ENCODE peak calls at places on chromosomes 16 and 17, in four cellular contexts. N is H54, Q is A549, S is body of pancreas. E is an unnamed sample.

GRCh38 chr17:73064084-73064938 is 28.2 kb downstream of the SLC39A11 start:
- DNase-seq in Q (no peak), N (no peak), S (peak), E (no peak)

GRCh38 chr17:49349535-49349934 is 12.5 kb downstream of the ZNF652 start:
- DNase-seq in N (no peak), Q (no peak), S (no peak), E (no peak)

GRCh38 chr17:18877104-18877503 is 19.2 kb downstream of the PRPSAP2 start:
- DNase-seq in Q (peak), S (no peak), N (peak), E (no peak)

GRCh38 chr17:77763575-77763974 is 194.9 kb upstream of the TNRC6C start:
- DNase-seq in Q (no peak), N (no peak), S (no peak), E (no peak)

GRCh38 chr17:63928966-63929695 is 3.0 kb downstream of the CD79B start:
- DNase-seq in Q (no peak), S (no peak), N (no peak), E (peak)

GRCh38 chr16:1771864-1772361 is 570 bp upstream of the NME3 start:
- DNase-seq in S (no peak), N (no peak), Q (no peak), E (no peak)

GRCh38 chr17:8087942-8088230 is 370 bp upstream of the ALOX12B start:
- DNase-seq in Q (no peak), S (no peak), N (no peak), E (no peak)

GRCh38 chr16:15055141-15056053 is 477 bp downstream of the NTAN1 start:
- DNase-seq in S (peak), Q (peak), N (peak), E (peak)

GRCh38 chr17:48646183-48647102 is 20.3 kb upstream of the HOXB9 start:
- DNase-seq in S (no peak), N (no peak), Q (peak), E (no peak)

GRCh38 chr16:19375561-19376158 is 42.0 kb upstream of the TMC5 start:
- DNase-seq in S (peak), Q (peak), N (peak), E (peak)

GRCh38 chr17:63407741-63408330 is 38.3 kb downstream of the CYB561 start:
- DNase-seq in S (no peak), N (no peak), Q (no peak), E (no peak)

GRCh38 chr16:28010671-28011070 is 52.8 kb downstream of the GSG1L start:
- DNase-seq in S (no peak), Q (no peak), N (no peak), E (no peak)

GRCh38 chr17:4950075-4950756 is 703 bp upstream of the ENO3 start:
- DNase-seq in N (no peak), S (peak), Q (peak), E (peak)

GRCh38 chr16:88957887-88958577 is 19.0 kb downstream of the CBFA2T3 start:
- DNase-seq in S (no peak), Q (no peak), N (no peak), E (no peak)

GRCh38 chr16:23742761-23743160 is 12.1 kb upstream of the CHP2 start:
- DNase-seq in S (no peak), N (no peak), Q (no peak), E (no peak)

GRCh38 chr17:6843241-6843890 is 11.8 kb upstream of the TEKT1 start:
- DNase-seq in Q (peak), S (no peak), N (no peak), E (no peak)

GRCh38 chr17:80647746-80648145 is 103.1 kb downstream of the RPTOR start:
- DNase-seq in Q (no peak), S (no peak), N (peak), E (no peak)

GRCh38 chr17:36690190-36690589 is 88.8 kb downstream of the MRM1 start:
- DNase-seq in Q (no peak), N (no peak), S (no peak), E (no peak)

GRCh38 chr17:74738051-74738996 is 1.3 kb downstream of the RAB37 start:
- DNase-seq in S (no peak), N (no peak), Q (peak), E (peak)

GRCh38 chr17:4475463-4475862 is 23.2 kb upstream of the SPNS2 start:
- DNase-seq in S (no peak), N (no peak), Q (no peak), E (no peak)

GRCh38 chr17:49218941-49219913 is 8.7 kb downstream of the ABI3 start:
- DNase-seq in N (no peak), S (no peak), Q (no peak), E (peak)

GRCh38 chr17:55149485-55149884 is 115.3 kb upstream of the HLF start:
- DNase-seq in Q (no peak), S (peak), N (no peak), E (no peak)

GRCh38 chr16:10969615-10970014 is 25.3 kb downstream of the CLEC16A start:
- DNase-seq in Q (no peak), S (no peak), N (no peak), E (no peak)

GRCh38 chr16:53518550-53519416 is 15.8 kb upstream of the AKTIP start:
- DNase-seq in N (no peak), S (no peak), Q (no peak), E (no peak)

GRCh38 chr17:17685775-17686291 is 4.6 kb downstream of the RAI1 start:
- DNase-seq in N (peak), S (no peak), Q (peak), E (peak)

GRCh38 chr17:8459109-8459508 is 23.4 kb downstream of the NDEL1 start:
- DNase-seq in Q (no peak), S (no peak), N (no peak), E (no peak)

GRCh38 chr16:728131-728889 is 1.4 kb downstream of the HAGHL start:
- DNase-seq in Q (peak), N (peak), S (no peak), E (peak)

GRCh38 chr17:78607061-78607460 is 29.9 kb upstream of the DNAH17 start:
- DNase-seq in Q (no peak), S (no peak), N (no peak), E (no peak)

GRCh38 chr17:29518359-29518758 is 48.5 kb downstream of the ABHD15 start:
- DNase-seq in S (no peak), Q (no peak), N (no peak), E (no peak)

GRCh38 chr17:72121164-72122001 is 563 bp downstream of the SOX9 start:
- DNase-seq in Q (peak), S (peak), N (peak), E (peak)

GRCh38 chr16:30092373-30093010 is 768 bp upstream of the TBX6 start:
- DNase-seq in Q (peak), N (no peak), S (peak), E (peak)

GRCh38 chr16:59021751-59022150 is 287.6 kb upstream of the GOT2 start:
- DNase-seq in S (no peak), Q (peak), N (no peak), E (no peak)

GRCh38 chr16:78987676-78988075 is 612.9 kb downstream of the MAF start:
- DNase-seq in N (no peak), S (no peak), Q (no peak), E (no peak)

GRCh38 chr16:11262915-11263314 is 6.2 kb downstream of the TNP2 start:
- DNase-seq in Q (no peak), N (no peak), S (no peak), E (no peak)

GRCh38 chr16:86033971-86034370 is 135.0 kb downstream of the IRF8 start:
- DNase-seq in S (no peak), Q (no peak), N (no peak), E (no peak)

GRCh38 chr17:39668141-39668924 is at the start of gene PNMT:
- DNase-seq in Q (peak), S (peak), N (no peak), E (peak)

GRCh38 chr16:84514874-84515835 is 10.7 kb upstream of the MEAK7 start:
- DNase-seq in N (no peak), Q (no peak), S (no peak), E (no peak)
- TF ChIP-seq POLR2A in N (no peak), Q (no peak), S (no peak), E (no peak)

GRCh38 chr17:75753193-75753513 is 11.8 kb downstream of the GALK1 start:
- DNase-seq in Q (no peak), S (no peak), N (no peak), E (no peak)

GRCh38 chr17:75752405-75753192 is 12.4 kb downstream of the GALK1 start:
- DNase-seq in Q (no peak), N (no peak), S (no peak), E (no peak)

GRCh38 chr17:75754378-75755204 is 10.4 kb downstream of the GALK1 start:
- DNase-seq in Q (no peak), N (no peak), S (no peak), E (no peak)

GRCh38 chr17:75755205-75755901 is 9.6 kb downstream of the GALK1 start:
- DNase-seq in Q (peak), N (peak), S (no peak), E (peak)

DNA sequence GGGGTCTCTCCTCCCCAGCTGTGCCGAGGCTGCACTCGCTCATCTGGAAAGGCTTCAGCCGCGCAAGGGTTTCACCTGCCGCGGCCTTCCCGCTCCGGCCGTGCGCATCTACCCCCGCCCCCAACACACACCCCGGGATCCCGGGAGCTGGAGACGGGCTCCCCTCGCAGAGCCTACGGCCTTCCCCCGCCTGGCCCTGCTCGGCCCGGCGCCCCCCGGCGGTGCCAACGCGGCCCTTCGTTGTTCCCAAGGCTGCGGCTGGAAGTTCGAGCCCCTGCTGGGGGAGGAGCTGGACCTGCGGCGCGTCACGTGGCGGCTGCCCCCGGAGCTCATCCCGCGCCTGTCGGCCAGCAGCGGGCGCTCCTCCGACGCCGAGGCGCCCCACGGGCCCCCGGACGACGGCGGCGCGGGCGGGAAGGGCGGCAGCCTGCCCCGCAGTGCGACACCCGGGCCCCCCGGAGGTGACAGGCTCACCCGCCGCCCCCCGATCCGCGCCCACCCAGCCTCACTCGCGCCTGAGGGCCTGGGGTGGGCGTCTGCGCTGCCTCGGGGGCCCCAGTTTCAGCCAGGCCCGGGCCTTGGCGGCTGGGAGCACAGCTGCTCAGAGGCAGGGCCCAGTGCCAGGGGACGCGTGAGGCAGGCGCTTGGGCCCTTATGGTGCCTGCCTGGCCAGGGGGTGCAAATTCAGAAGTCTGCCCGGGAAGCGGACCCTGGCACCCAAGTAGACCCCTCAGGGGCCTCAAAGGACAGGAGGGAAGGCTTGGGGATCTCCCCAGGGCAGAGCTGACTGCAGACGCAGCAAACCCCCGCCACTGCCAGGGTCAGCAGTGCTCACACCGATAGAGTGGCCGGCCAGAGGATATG is 11.2 kb downstream of the GALK1 start:
- DNase-seq in Q (no peak), N (no peak), S (peak), E (peak)
- TF ChIP-seq POLR2A in Q (no peak), N (no peak), S (no peak), E (peak)

DNA sequence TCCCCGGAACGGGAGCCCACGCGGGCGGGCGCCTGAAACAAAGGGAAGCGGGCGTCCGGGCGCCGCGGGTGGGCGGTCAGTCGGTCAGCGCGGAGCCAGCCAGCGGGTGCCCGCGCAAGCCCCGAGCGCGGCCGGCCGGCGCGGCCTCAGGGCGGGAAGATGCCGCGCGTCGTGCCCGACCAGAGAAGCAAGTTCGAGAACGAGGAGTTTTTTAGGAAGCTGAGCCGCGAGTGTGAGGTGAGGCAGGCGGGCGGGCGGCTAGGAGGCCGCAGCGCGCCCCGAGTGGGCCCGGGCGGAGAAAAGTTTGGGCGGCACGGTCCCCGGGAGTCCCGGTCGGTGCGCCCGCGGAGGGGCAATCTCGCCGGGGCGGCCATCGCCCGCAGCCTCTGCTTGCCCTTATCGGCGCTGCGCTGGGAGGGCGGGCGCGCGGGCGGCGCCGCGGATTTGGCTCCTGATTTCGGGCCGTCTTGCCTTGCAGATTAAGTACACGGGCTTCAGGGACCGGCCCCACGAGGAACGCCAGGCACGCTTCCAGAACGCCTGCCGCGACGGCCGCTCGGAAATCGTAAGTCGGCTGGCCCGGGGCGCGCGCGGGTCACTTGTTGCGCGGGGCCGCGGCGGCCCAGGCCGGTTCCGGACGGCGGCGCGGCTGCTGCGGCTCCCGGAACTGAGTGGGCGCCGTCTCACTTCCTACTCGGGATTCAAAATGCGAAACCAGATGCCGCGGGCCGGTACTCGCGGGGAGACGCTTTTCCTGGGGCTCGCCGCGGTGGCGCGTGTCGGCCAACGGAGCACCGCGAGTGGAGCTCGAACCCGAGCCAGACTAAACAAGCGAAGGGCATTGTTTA is 524 bp downstream of the CBFB start:
- DNase-seq in S (peak), Q (peak), N (no peak), E (peak)
- TF ChIP-seq POLR2A in S (peak), Q (peak), N (no peak), E (no peak)

GRCh38 chr17:44317545-44317944 is 7.1 kb downstream of the SLC25A39 start:
- DNase-seq in N (no peak), Q (no peak), S (no peak), E (no peak)
- TF ChIP-seq POLR2A in N (no peak), Q (no peak), S (no peak), E (no peak)

GRCh38 chr16:4734730-4735575 is 616 bp downstream of the DNAAF8 start:
- DNase-seq in N (peak), S (peak), Q (peak), E (peak)
- TF ChIP-seq POLR2A in N (peak), S (no peak), Q (peak), E (peak)

E was measured in heart left ventricle.